ENCODE peak calls at places on chromosome 3, in six cellular contexts. One of them, this sample, is unnamed.

GRCh38 chr3:11530153-11530721 is 113.5 kb downstream of the VGLL4 start:
- DNase-seq in astrocyte of the spinal cord: peak; percentile 99
- DNase-seq in aorta: peak; percentile 80
- DNase-seq in NCI-H774: no peak
- DNase-seq in mucosa of gallbladder: no peak
- DNase-seq in stimulated activated CD4-positive, alpha-beta T cell treated with anti-CD3 and anti-CD28 coated beads, Interleukin-12 subunit alpha, Interleukin-12 subunit beta, amount 100 ng/mL, for 4 hours: no peak
- DNase-seq in this sample: no peak

GRCh38 chr3:77025476-77025875 is 14.4 kb upstream of the ROBO2 start:
- DNase-seq in NCI-H774: no peak
- DNase-seq in astrocyte of the spinal cord: no peak
- DNase-seq in stimulated activated CD4-positive, alpha-beta T cell treated with anti-CD3 and anti-CD28 coated beads, Interleukin-12 subunit alpha, Interleukin-12 subunit beta, amount 100 ng/mL, for 4 hours: no peak
- DNase-seq in aorta: no peak
- DNase-seq in mucosa of gallbladder: no peak
- DNase-seq in this sample: no peak

GRCh38 chr3:69451594-69451993 is 65.7 kb upstream of the FRMD4B start:
- DNase-seq in aorta: no peak
- DNase-seq in astrocyte of the spinal cord: no peak
- DNase-seq in stimulated activated CD4-positive, alpha-beta T cell treated with anti-CD3 and anti-CD28 coated beads, Interleukin-12 subunit alpha, Interleukin-12 subunit beta, amount 100 ng/mL, for 4 hours: no peak
- DNase-seq in NCI-H774: no peak
- DNase-seq in mucosa of gallbladder: no peak
- DNase-seq in this sample: no peak

GRCh38 chr3:278300-279064 is 81.9 kb downstream of the CHL1 start:
- DNase-seq in aorta: no peak
- DNase-seq in mucosa of gallbladder: no peak
- DNase-seq in stimulated activated CD4-positive, alpha-beta T cell treated with anti-CD3 and anti-CD28 coated beads, Interleukin-12 subunit alpha, Interleukin-12 subunit beta, amount 100 ng/mL, for 4 hours: no peak
- DNase-seq in NCI-H774: no peak
- DNase-seq in astrocyte of the spinal cord: no peak
- DNase-seq in this sample: no peak

GRCh38 chr3:125525153-125525552 is 5.2 kb upstream of the SNX4 start:
- DNase-seq in stimulated activated CD4-positive, alpha-beta T cell treated with anti-CD3 and anti-CD28 coated beads, Interleukin-12 subunit alpha, Interleukin-12 subunit beta, amount 100 ng/mL, for 4 hours: no peak
- DNase-seq in mucosa of gallbladder: no peak
- DNase-seq in astrocyte of the spinal cord: no peak
- DNase-seq in NCI-H774: no peak
- DNase-seq in aorta: no peak
- DNase-seq in this sample: no peak

GRCh38 chr3:53803816-53804545 is 42.2 kb downstream of the CHDH start:
- DNase-seq in astrocyte of the spinal cord: no peak
- DNase-seq in mucosa of gallbladder: no peak
- DNase-seq in NCI-H774: no peak
- DNase-seq in aorta: peak; percentile 43
- DNase-seq in stimulated activated CD4-positive, alpha-beta T cell treated with anti-CD3 and anti-CD28 coated beads, Interleukin-12 subunit alpha, Interleukin-12 subunit beta, amount 100 ng/mL, for 4 hours: no peak
- DNase-seq in this sample: no peak

GRCh38 chr3:58528629-58529028 is 8.4 kb downstream of the ACOX2 start:
- DNase-seq in stimulated activated CD4-positive, alpha-beta T cell treated with anti-CD3 and anti-CD28 coated beads, Interleukin-12 subunit alpha, Interleukin-12 subunit beta, amount 100 ng/mL, for 4 hours: no peak
- DNase-seq in NCI-H774: no peak
- DNase-seq in astrocyte of the spinal cord: peak; percentile 60
- DNase-seq in mucosa of gallbladder: peak; percentile 73
- DNase-seq in aorta: no peak
- DNase-seq in this sample: no peak

GRCh38 chr3:150061288-150062018 is 90.8 kb upstream of the PFN2 start:
- DNase-seq in astrocyte of the spinal cord: no peak
- DNase-seq in NCI-H774: no peak
- DNase-seq in aorta: no peak
- DNase-seq in stimulated activated CD4-positive, alpha-beta T cell treated with anti-CD3 and anti-CD28 coated beads, Interleukin-12 subunit alpha, Interleukin-12 subunit beta, amount 100 ng/mL, for 4 hours: no peak
- DNase-seq in mucosa of gallbladder: no peak
- DNase-seq in this sample: no peak

GRCh38 chr3:49712631-49713317 is 6.7 kb downstream of the AMIGO3 start:
- DNase-seq in NCI-H774: no peak
- DNase-seq in mucosa of gallbladder: no peak
- DNase-seq in astrocyte of the spinal cord: no peak
- DNase-seq in aorta: peak; percentile 61
- DNase-seq in stimulated activated CD4-positive, alpha-beta T cell treated with anti-CD3 and anti-CD28 coated beads, Interleukin-12 subunit alpha, Interleukin-12 subunit beta, amount 100 ng/mL, for 4 hours: no peak
- DNase-seq in this sample: no peak

GRCh38 chr3:174957081-174957480 is 97.9 kb downstream of the NAALADL2 start:
- DNase-seq in mucosa of gallbladder: no peak
- DNase-seq in NCI-H774: no peak
- DNase-seq in stimulated activated CD4-positive, alpha-beta T cell treated with anti-CD3 and anti-CD28 coated beads, Interleukin-12 subunit alpha, Interleukin-12 subunit beta, amount 100 ng/mL, for 4 hours: no peak
- DNase-seq in astrocyte of the spinal cord: peak; percentile 9
- DNase-seq in aorta: no peak
- DNase-seq in this sample: no peak

GRCh38 chr3:157767602-157768001 is 264.4 kb upstream of the VEPH1 start:
- DNase-seq in astrocyte of the spinal cord: peak; percentile 19
- DNase-seq in mucosa of gallbladder: no peak
- DNase-seq in aorta: no peak
- DNase-seq in NCI-H774: no peak
- DNase-seq in stimulated activated CD4-positive, alpha-beta T cell treated with anti-CD3 and anti-CD28 coated beads, Interleukin-12 subunit alpha, Interleukin-12 subunit beta, amount 100 ng/mL, for 4 hours: no peak
- DNase-seq in this sample: no peak

GRCh38 chr3:72013104-72013503 is 228.2 kb upstream of the PROK2 start:
- DNase-seq in stimulated activated CD4-positive, alpha-beta T cell treated with anti-CD3 and anti-CD28 coated beads, Interleukin-12 subunit alpha, Interleukin-12 subunit beta, amount 100 ng/mL, for 4 hours: no peak
- DNase-seq in mucosa of gallbladder: no peak
- DNase-seq in NCI-H774: no peak
- DNase-seq in astrocyte of the spinal cord: no peak
- DNase-seq in aorta: no peak
- DNase-seq in this sample: no peak

GRCh38 chr3:174858353-174858752 is 781 bp upstream of the NAALADL2 start:
- DNase-seq in mucosa of gallbladder: no peak
- DNase-seq in NCI-H774: no peak
- DNase-seq in astrocyte of the spinal cord: no peak
- DNase-seq in aorta: no peak
- DNase-seq in stimulated activated CD4-positive, alpha-beta T cell treated with anti-CD3 and anti-CD28 coated beads, Interleukin-12 subunit alpha, Interleukin-12 subunit beta, amount 100 ng/mL, for 4 hours: no peak
- DNase-seq in this sample: no peak

GRCh38 chr3:28122227-28122626 is 119.2 kb upstream of the CMC1 start:
- DNase-seq in aorta: no peak
- DNase-seq in NCI-H774: no peak
- DNase-seq in astrocyte of the spinal cord: peak; percentile 2
- DNase-seq in stimulated activated CD4-positive, alpha-beta T cell treated with anti-CD3 and anti-CD28 coated beads, Interleukin-12 subunit alpha, Interleukin-12 subunit beta, amount 100 ng/mL, for 4 hours: no peak
- DNase-seq in mucosa of gallbladder: no peak
- DNase-seq in this sample: no peak

GRCh38 chr3:9147896-9148267 is 101.6 kb downstream of the SRGAP3 start:
- DNase-seq in NCI-H774: no peak
- DNase-seq in astrocyte of the spinal cord: no peak
- DNase-seq in aorta: no peak
- DNase-seq in mucosa of gallbladder: no peak
- DNase-seq in stimulated activated CD4-positive, alpha-beta T cell treated with anti-CD3 and anti-CD28 coated beads, Interleukin-12 subunit alpha, Interleukin-12 subunit beta, amount 100 ng/mL, for 4 hours: no peak
- DNase-seq in this sample: no peak

GRCh38 chr3:170670504-170670903 is 84.6 kb upstream of the SLC7A14 start:
- DNase-seq in aorta: no peak
- DNase-seq in mucosa of gallbladder: no peak
- DNase-seq in stimulated activated CD4-positive, alpha-beta T cell treated with anti-CD3 and anti-CD28 coated beads, Interleukin-12 subunit alpha, Interleukin-12 subunit beta, amount 100 ng/mL, for 4 hours: no peak
- DNase-seq in astrocyte of the spinal cord: no peak
- DNase-seq in NCI-H774: no peak
- DNase-seq in this sample: no peak

GRCh38 chr3:143901105-143901504 is 52.8 kb upstream of the SLC9A9 start:
- DNase-seq in stimulated activated CD4-positive, alpha-beta T cell treated with anti-CD3 and anti-CD28 coated beads, Interleukin-12 subunit alpha, Interleukin-12 subunit beta, amount 100 ng/mL, for 4 hours: no peak
- DNase-seq in NCI-H774: no peak
- DNase-seq in astrocyte of the spinal cord: peak; percentile 34
- DNase-seq in mucosa of gallbladder: no peak
- DNase-seq in aorta: no peak
- DNase-seq in this sample: no peak

GRCh38 chr3:101643861-101644613 is 32.9 kb downstream of the ZBTB11 start:
- DNase-seq in NCI-H774: no peak
- DNase-seq in stimulated activated CD4-positive, alpha-beta T cell treated with anti-CD3 and anti-CD28 coated beads, Interleukin-12 subunit alpha, Interleukin-12 subunit beta, amount 100 ng/mL, for 4 hours: no peak
- DNase-seq in mucosa of gallbladder: no peak
- DNase-seq in aorta: no peak
- DNase-seq in astrocyte of the spinal cord: peak; percentile 67
- DNase-seq in this sample: peak; percentile 69

GRCh38 chr3:32118215-32118614 is 11.8 kb downstream of the GPD1L start:
- DNase-seq in astrocyte of the spinal cord: no peak
- DNase-seq in aorta: no peak
- DNase-seq in stimulated activated CD4-positive, alpha-beta T cell treated with anti-CD3 and anti-CD28 coated beads, Interleukin-12 subunit alpha, Interleukin-12 subunit beta, amount 100 ng/mL, for 4 hours: no peak
- DNase-seq in mucosa of gallbladder: no peak
- DNase-seq in NCI-H774: no peak
- DNase-seq in this sample: no peak

GRCh38 chr3:117622130-117622841 is 912.7 kb downstream of the TUSC7 start:
- DNase-seq in astrocyte of the spinal cord: peak; percentile 83
- DNase-seq in mucosa of gallbladder: no peak
- DNase-seq in NCI-H774: no peak
- DNase-seq in aorta: no peak
- DNase-seq in stimulated activated CD4-positive, alpha-beta T cell treated with anti-CD3 and anti-CD28 coated beads, Interleukin-12 subunit alpha, Interleukin-12 subunit beta, amount 100 ng/mL, for 4 hours: no peak
- DNase-seq in this sample: no peak

GRCh38 chr3:25536668-25537331 is 108.7 kb downstream of the RARB start:
- DNase-seq in NCI-H774: no peak
- DNase-seq in mucosa of gallbladder: no peak
- DNase-seq in astrocyte of the spinal cord: no peak
- DNase-seq in stimulated activated CD4-positive, alpha-beta T cell treated with anti-CD3 and anti-CD28 coated beads, Interleukin-12 subunit alpha, Interleukin-12 subunit beta, amount 100 ng/mL, for 4 hours: no peak
- DNase-seq in aorta: no peak
- DNase-seq in this sample: no peak